ENCODE peak calls at places on chromosome 11, in eight cellular contexts. V is gastroesophageal sphincter; B is esophagus mucosa; E is activated naive CD8-positive, alpha-beta T cell treated with anti-CD3 and anti-CD28 coated beads, Interleukin-2, amount 10 ng/mL, durations not matched to agents 7 days and 5 days; L is left lung; A is stimulated activated naive B cell treated with anti-CD40 and anti-IgM and Interleukin-4, amounts not matched to agents 10 μg/mL and 1 μg/mL and 100 μg/mL, for 72 hours; I is mucosa of descending colon; G is Right ventricle myocardium inferior. H is an unnamed sample.
A peak's percentile ranks its signal among the peaks of the same experiment; 100 is the strongest.

GRCh38 chr11:46066335-46066734 is 54.9 kb downstream of the PHF21A start:
- ATAC-seq in V (no peak), B (peak; percentile 92), E (no peak), L (no peak), A (no peak), I (no peak), G (no peak), H (no peak)

GRCh38 chr11:7520011-7520942 is 6.5 kb downstream of the PPFIBP2 start:
- ATAC-seq in V (no peak), B (no peak), E (no peak), L (no peak), A (peak; percentile 68), I (no peak), G (no peak), H (peak; percentile 84)

GRCh38 chr11:34855021-34855753 is 61.0 kb downstream of the APIP start:
- ATAC-seq in V (no peak), B (peak; percentile 70), E (no peak), L (peak; percentile 84), A (no peak), I (peak; percentile 79), G (no peak), H (no peak)

GRCh38 chr11:73324116-73324515 is 16.0 kb downstream of the ARHGEF17 start:
- ATAC-seq in V (no peak), B (no peak), E (no peak), L (peak; percentile 8), A (no peak), I (no peak), G (no peak), H (no peak)

GRCh38 chr11:19419021-19419750 is 178.4 kb upstream of the E2F8 start:
- ATAC-seq in V (peak; percentile 71), B (peak; percentile 27), E (no peak), L (peak; percentile 73), A (no peak), I (peak; percentile 10), G (no peak), H (peak; percentile 51)

GRCh38 chr11:93133710-93134109 is 64.1 kb downstream of the SLC36A4 start:
- ATAC-seq in V (no peak), B (no peak), E (no peak), L (peak; percentile 19), A (no peak), I (no peak), G (no peak), H (no peak)

GRCh38 chr11:32088117-32088941 is 2.5 kb upstream of the RCN1 start:
- ATAC-seq in V (no peak), B (no peak), E (no peak), L (no peak), A (peak; percentile 28), I (no peak), G (peak; percentile 27), H (no peak)

GRCh38 chr11:86161373-86162255 is 82.9 kb upstream of the EED start:
- ATAC-seq in V (peak; percentile 8), B (no peak), E (no peak), L (peak; percentile 13), A (no peak), I (peak; percentile 7), G (peak; percentile 37), H (no peak)

GRCh38 chr11:44963071-44963575 is 12.4 kb upstream of the TP53I11 start:
- ATAC-seq in V (no peak), B (no peak), E (no peak), L (no peak), A (no peak), I (no peak), G (no peak), H (no peak)

GRCh38 chr11:72578051-72578450 is 96.2 kb downstream of the PDE2A start:
- ATAC-seq in V (no peak), B (no peak), E (no peak), L (no peak), A (no peak), I (no peak), G (no peak), H (no peak)

GRCh38 chr11:118705796-118706545 is 26.5 kb upstream of the TREH start:
- ATAC-seq in V (no peak), B (no peak), E (no peak), L (no peak), A (no peak), I (no peak), G (no peak), H (no peak)